ENCODE peak calls at places on chromosome 22, in eight cellular contexts. V, L, M, S, T, I, Q and O are unnamed samples.

GRCh38 chr22:39622881-39623367 is 52.4 kb downstream of the CACNA1I start:
- DNase-seq in V (peak), L (no peak), M (peak), S (no peak), T (peak), I (peak), Q (no peak), O (peak)

GRCh38 chr22:38694945-38695344 is 5.8 kb downstream of the JOSD1 start:
- DNase-seq in V (no peak), L (no peak), M (no peak), S (no peak), T (no peak), I (no peak), Q (no peak), O (no peak)

GRCh38 chr22:26937213-26937612 is 279.8 kb downstream of the MIAT start:
- DNase-seq in V (no peak), L (no peak), M (no peak), S (no peak), T (no peak), I (no peak), Q (no peak), O (no peak)

GRCh38 chr22:47298017-47298820 is 535.8 kb downstream of the TBC1D22A start:
- DNase-seq in V (no peak), L (no peak), M (no peak), S (no peak), T (no peak), I (no peak), Q (no peak), O (no peak)

GRCh38 chr22:26740253-26740652 is 82.9 kb downstream of the MIAT start:
- DNase-seq in V (no peak), L (no peak), M (no peak), S (no peak), T (no peak), I (no peak), Q (no peak), O (no peak)

GRCh38 chr22:20567993-20568417 is 60.6 kb downstream of the MED15 start:
- DNase-seq in V (no peak), L (no peak), M (peak), S (no peak), T (no peak), I (no peak), Q (no peak), O (peak)

GRCh38 chr22:49628351-49629023 is 199.2 kb downstream of the BRD1 start:
- DNase-seq in V (no peak), L (no peak), M (no peak), S (no peak), T (peak), I (no peak), Q (peak), O (no peak)

GRCh38 chr22:49152930-49153770 is 674.5 kb downstream of the BRD1 start:
- DNase-seq in V (no peak), L (no peak), M (no peak), S (no peak), T (no peak), I (peak), Q (no peak), O (no peak)

GRCh38 chr22:24592846-24593809 is at the start of gene LRRC75B:
- DNase-seq in V (peak), L (peak), M (peak), S (peak), T (peak), I (peak), Q (peak), O (peak)

GRCh38 chr22:44088976-44089570 is 65.0 kb downstream of the PARVB start:
- DNase-seq in V (peak), L (no peak), M (no peak), S (peak), T (no peak), I (no peak), Q (no peak), O (peak)

GRCh38 chr22:22687638-22688500 is 43.5 kb downstream of the GGTLC2 start:
- DNase-seq in V (peak), L (peak), M (peak), S (no peak), T (no peak), I (peak), Q (no peak), O (peak)

GRCh38 chr22:45676024-45676423 is 4.4 kb downstream of the ATXN10 start:
- DNase-seq in V (no peak), L (no peak), M (no peak), S (no peak), T (no peak), I (no peak), Q (no peak), O (no peak)

GRCh38 chr22:48931452-48931851 is 896.2 kb downstream of the BRD1 start:
- DNase-seq in V (no peak), L (no peak), M (no peak), S (no peak), T (no peak), I (no peak), Q (no peak), O (no peak)

GRCh38 chr22:20433191-20433590 is 4.4 kb downstream of the SCARF2 start:
- DNase-seq in V (no peak), L (no peak), M (no peak), S (no peak), T (peak), I (no peak), Q (no peak), O (no peak)

GRCh38 chr22:30204742-30205111 is 41.8 kb downstream of the LIF start:
- DNase-seq in V (no peak), L (no peak), M (no peak), S (peak), T (no peak), I (no peak), Q (no peak), O (peak)

GRCh38 chr22:37996079-37996478 is 11.7 kb upstream of the SOX10 start:
- DNase-seq in V (no peak), L (no peak), M (no peak), S (no peak), T (no peak), I (no peak), Q (no peak), O (peak)

GRCh38 chr22:41682033-41682807 is 6.4 kb downstream of the SNU13 start:
- DNase-seq in V (peak), L (peak), M (peak), S (peak), T (peak), I (peak), Q (peak), O (peak)